ENCODE peak calls at places on chromosomes 4 and X, in five cellular contexts. B is stimulated activated CD4-positive, alpha-beta T cell treated with anti-CD3 and anti-CD28 coated beads, Interleukin-2, amount 100 ng/mL, for 24 hours; R is pancreas; V is NCI-H510A; G is GDM1. U is an unnamed sample.
A peak's percentile ranks its signal among the peaks of the same experiment; 100 is the strongest.

GRCh38 chrX:132488092-132488749 is 617 bp downstream of the MBNL3 start:
- DNase-seq in B (peak; percentile 23), R (no peak), V (no peak), G (peak; percentile 45), U (peak; percentile 9)

GRCh38 chr4:102868153-102868781 is 525 bp upstream of the CISD2 start:
- DNase-seq in B (peak; percentile 46), R (no peak), V (no peak), G (no peak), U (peak; percentile 18)

GRCh38 chr4:145540235-145540634 is 58.6 kb downstream of the SMAD1 start:
- DNase-seq in B (no peak), R (no peak), V (no peak), G (no peak), U (no peak)

GRCh38 chrX:37796805-37797204 is 16.9 kb downstream of the CYBB start:
- DNase-seq in B (no peak), R (no peak), V (no peak), G (peak; percentile 62), U (peak; percentile 58)

GRCh38 chr4:128286474-128287158 is 997 bp downstream of the PGRMC2 start:
- DNase-seq in B (no peak), R (no peak), V (peak; percentile 10), G (no peak), U (peak; percentile 4)

GRCh38 chr4:123409301-123409700 is 12.7 kb downstream of the SPRY1 start:
- DNase-seq in B (no peak), R (no peak), V (no peak), G (no peak), U (no peak)

GRCh38 chrX:57528670-57529255 is 63.0 kb upstream of the ZXDB start:
- DNase-seq in B (peak; percentile 16), R (no peak), V (no peak), G (no peak), U (no peak)

GRCh38 chr4:168797738-168798375 is 212.2 kb downstream of the CBR4 start:
- DNase-seq in B (no peak), R (no peak), V (no peak), G (no peak), U (no peak)

GRCh38 chr4:96352051-96352517 is 512.2 kb downstream of the PDHA2 start:
- DNase-seq in B (no peak), R (no peak), V (no peak), G (no peak), U (no peak)

GRCh38 chrX:44314259-44314734 is 29.2 kb downstream of the EFHC2 start:
- DNase-seq in B (no peak), R (no peak), V (no peak), G (peak; percentile 97), U (peak; percentile 6)

GRCh38 chr4:165971941-165972340 is 98.9 kb downstream of the TLL1 start:
- DNase-seq in B (no peak), R (no peak), V (no peak), G (no peak), U (no peak)

GRCh38 chr4:4779486-4779885 is 80.0 kb upstream of the MSX1 start:
- DNase-seq in B (no peak), R (no peak), V (no peak), G (no peak), U (no peak)

GRCh38 chrX:19566359-19567141 is 51.2 kb upstream of the MAP3K15 start:
- DNase-seq in B (peak; percentile 18), R (no peak), V (peak; percentile 13), G (peak; percentile 27), U (peak; percentile 36)

GRCh38 chr4:106869551-106869950 is 166.6 kb downstream of the DKK2 start:
- DNase-seq in B (no peak), R (no peak), V (no peak), G (no peak), U (no peak)

GRCh38 chr4:31089815-31090214 is 369.6 kb downstream of the PCDH7 start:
- DNase-seq in B (no peak), R (no peak), V (peak; percentile 19), G (no peak), U (no peak)

GRCh38 chr4:16269742-16270522 is 43.7 kb upstream of the TAPT1 start:
- DNase-seq in B (no peak), R (no peak), V (no peak), G (peak; percentile 50), U (no peak)

GRCh38 chr4:40856836-40857362 is 107.1 kb downstream of the NSUN7 start:
- DNase-seq in B (peak; percentile 59), R (peak; percentile 88), V (peak; percentile 68), G (no peak), U (peak; percentile 67)

GRCh38 chrX:3010532-3010931 is 4.2 kb downstream of the ARSH start:
- DNase-seq in B (no peak), R (no peak), V (no peak), G (no peak), U (no peak)

GRCh38 chrX:69060631-69061408 is 104.4 kb downstream of the PJA1 start:
- DNase-seq in B (no peak), R (peak; percentile 43), V (no peak), G (no peak), U (no peak)

GRCh38 chr4:37567781-37568180 is 118.4 kb downstream of the RELL1 start:
- DNase-seq in B (no peak), R (no peak), V (no peak), G (no peak), U (no peak)

GRCh38 chr4:7261174-7261573 is 68.8 kb downstream of the SORCS2 start:
- DNase-seq in B (no peak), R (no peak), V (no peak), G (no peak), U (no peak)

GRCh38 chrX:110866421-110866820 is 70.8 kb upstream of the CHRDL1 start:
- DNase-seq in B (no peak), R (no peak), V (no peak), G (no peak), U (no peak)

GRCh38 chr4:123602007-123602406 is 205.4 kb downstream of the SPRY1 start:
- DNase-seq in B (no peak), R (no peak), V (no peak), G (no peak), U (no peak)

GRCh38 chr4:174217273-174218126 is 66.0 kb downstream of the FBXO8 start:
- DNase-seq in B (no peak), R (no peak), V (no peak), G (no peak), U (no peak)

GRCh38 chrX:47232803-47233332 is at the start of gene USP11:
- DNase-seq in B (no peak), R (peak; percentile 66), V (peak; percentile 53), G (no peak), U (peak; percentile 51)

GRCh38 chr4:4202510-4202909 is 24.2 kb downstream of the OTOP1 start:
- DNase-seq in B (no peak), R (no peak), V (no peak), G (no peak), U (no peak)

GRCh38 chrX:63434665-63435064 is 83.5 kb upstream of the SPIN4 start:
- DNase-seq in B (no peak), R (no peak), V (no peak), G (no peak), U (no peak)

GRCh38 chrX:85828771-85829170 is 218.6 kb downstream of the CHM start:
- DNase-seq in B (no peak), R (no peak), V (no peak), G (no peak), U (no peak)

GRCh38 chr4:75398501-75398900 is 115.7 kb downstream of the RCHY1 start:
- DNase-seq in B (no peak), R (no peak), V (no peak), G (no peak), U (no peak)

GRCh38 chr4:30380404-30380998 is 339.7 kb upstream of the PCDH7 start:
- DNase-seq in B (no peak), R (no peak), V (no peak), G (peak; percentile 39), U (peak; percentile 2)

GRCh38 chrX:153883163-153883843 is 2.7 kb downstream of the L1CAM start:
- DNase-seq in B (no peak), R (no peak), V (no peak), G (no peak), U (no peak)

GRCh38 chr4:34676390-34676789 is 1567.9 kb downstream of the ARAP2 start:
- DNase-seq in B (no peak), R (no peak), V (no peak), G (no peak), U (no peak)

GRCh38 chr4:40587826-40588225 is 41.8 kb downstream of the RBM47 start:
- DNase-seq in B (no peak), R (no peak), V (no peak), G (no peak), U (no peak)

GRCh38 chr4:96677499-96677898 is 837.6 kb downstream of the PDHA2 start:
- DNase-seq in B (no peak), R (no peak), V (no peak), G (no peak), U (no peak)

GRCh38 chrX:108001218-108001814 is 19.1 kb upstream of the TEX13B start:
- DNase-seq in B (peak; percentile 18), R (no peak), V (peak; percentile 43), G (peak; percentile 26), U (no peak)

GRCh38 chr4:4333265-4333706 is 43.2 kb downstream of the ZBTB49 start:
- DNase-seq in B (no peak), R (no peak), V (no peak), G (no peak), U (no peak)

GRCh38 chrX:71846429-71846828 is 64.2 kb upstream of the NHSL2 start:
- DNase-seq in B (no peak), R (no peak), V (no peak), G (no peak), U (no peak)

GRCh38 chr4:23114538-23114937 is 421.8 kb downstream of the GBA3 start:
- DNase-seq in B (no peak), R (no peak), V (no peak), G (no peak), U (no peak)

GRCh38 chrX:56232221-56233082 is at the start of gene KLF8:
- DNase-seq in B (peak; percentile 31), R (peak; percentile 66), V (no peak), G (no peak), U (peak; percentile 23)

U was measured in stimulated activated naive B cell treated with anti-CD40 and anti-IgM and Interleukin-4, amounts not matched to agents 10 μg/mL and 1 μg/mL and 100 μg/mL, for 72 hours.